ENCODE peak calls at places on chromosome 6, in four cellular contexts. B, D, M and J are unnamed samples.
A peak's percentile ranks its signal among the peaks of the same experiment; 100 is the strongest.

GRCh38 chr6:38025431-38025830 is 205.9 kb downstream of the ZFAND3 start:
- DNase-seq in B (no peak), D (no peak), M (no peak), J (no peak)

GRCh38 chr6:35059606-35060355 is 81.4 kb downstream of the TCP11 start:
- DNase-seq in B (no peak), D (no peak), M (no peak), J (no peak)

GRCh38 chr6:143167224-143167623 is 106.5 kb downstream of the AIG1 start:
- DNase-seq in B (no peak), D (no peak), M (no peak), J (no peak)

GRCh38 chr6:32849126-32849525 is 4.4 kb downstream of the TAP1 start:
- DNase-seq in B (no peak), D (no peak), M (no peak), J (no peak)

GRCh38 chr6:55250400-55250799 is 76.1 kb downstream of the HCRTR2 start:
- DNase-seq in B (no peak), D (no peak), M (no peak), J (no peak)

GRCh38 chr6:7528565-7528964 is 12.9 kb upstream of the DSP start:
- DNase-seq in B (no peak), D (no peak), M (no peak), J (no peak)

GRCh38 chr6:170096803-170097504 is 193.9 kb downstream of the DLL1 start:
- DNase-seq in B (peak; percentile 1), D (no peak), M (no peak), J (no peak)

GRCh38 chr6:15065603-15066002 is 180.3 kb upstream of the JARID2 start:
- DNase-seq in B (no peak), D (no peak), M (no peak), J (peak; percentile 49)

GRCh38 chr6:20126789-20127653 is 85.2 kb downstream of the MBOAT1 start:
- DNase-seq in B (peak; percentile 83), D (peak; percentile 86), M (peak; percentile 80), J (peak; percentile 30)

GRCh38 chr6:111087106-111087835 is at the start of gene SLC16A10:
- DNase-seq in B (peak; percentile 78), D (peak; percentile 66), M (peak; percentile 89), J (peak; percentile 60)

GRCh38 chr6:25302677-25303128 is 23.5 kb downstream of the CARMIL1 start:
- DNase-seq in B (no peak), D (peak; percentile 79), M (peak; percentile 14), J (no peak)

GRCh38 chr6:1055015-1055921 is 256.6 kb upstream of the FOXQ1 start:
- DNase-seq in B (no peak), D (no peak), M (no peak), J (no peak)

GRCh38 chr6:151440930-151441329 is 11.0 kb downstream of the RMND1 start:
- DNase-seq in B (no peak), D (no peak), M (no peak), J (no peak)

GRCh38 chr6:42315991-42316378 is 98.3 kb upstream of the MRPS10 start:
- DNase-seq in B (no peak), D (peak; percentile 55), M (no peak), J (peak; percentile 58)

GRCh38 chr6:1770435-1770843 is 160.7 kb downstream of the FOXC1 start:
- DNase-seq in B (no peak), D (no peak), M (no peak), J (no peak)

GRCh38 chr6:98976674-98977365 is 29.1 kb upstream of the FBXL4 start:
- DNase-seq in B (no peak), D (no peak), M (no peak), J (no peak)

GRCh38 chr6:37109714-37110454 is 60.1 kb upstream of the PIM1 start:
- DNase-seq in B (peak; percentile 37), D (peak; percentile 30), M (no peak), J (no peak)

GRCh38 chr6:134002821-134003220 is 49.6 kb downstream of the SLC2A12 start:
- DNase-seq in B (no peak), D (no peak), M (no peak), J (no peak)

GRCh38 chr6:1949533-1949932 is 295.9 kb downstream of the GMDS start:
- DNase-seq in B (no peak), D (no peak), M (no peak), J (no peak)

GRCh38 chr6:14731638-14732037 is 514.2 kb upstream of the JARID2 start:
- DNase-seq in B (no peak), D (no peak), M (no peak), J (no peak)

GRCh38 chr6:152532556-152533422 is 104.4 kb downstream of the SYNE1 start:
- DNase-seq in B (no peak), D (no peak), M (no peak), J (no peak)

GRCh38 chr6:119331676-119332286 is 17.8 kb downstream of the MAN1A1 start:
- DNase-seq in B (no peak), D (no peak), M (no peak), J (no peak)

GRCh38 chr6:29762051-29762450 is 38.8 kb downstream of the HLA-F start:
- DNase-seq in B (no peak), D (no peak), M (no peak), J (no peak)

GRCh38 chr6:133888931-133889556 is at the start of gene TCF21:
- DNase-seq in B (peak; percentile 60), D (no peak), M (peak; percentile 77), J (peak; percentile 92)

GRCh38 chr6:90068264-90068663 is 174.0 kb downstream of the GJA10 start:
- DNase-seq in B (no peak), D (no peak), M (no peak), J (peak; percentile 61)

GRCh38 chr6:20811112-20811746 is 277.0 kb downstream of the CDKAL1 start:
- DNase-seq in B (no peak), D (peak; percentile 45), M (peak; percentile 59), J (peak; percentile 49)

GRCh38 chr6:35415065-35415880 is 36.9 kb upstream of the FANCE start:
- DNase-seq in B (peak; percentile 90), D (peak; percentile 76), M (peak; percentile 80), J (peak; percentile 84)

GRCh38 chr6:46652232-46652602 is 401 bp downstream of the CYP39A1 start:
- DNase-seq in B (no peak), D (peak; percentile 9), M (no peak), J (no peak)

GRCh38 chr6:44733868-44734267 is 346.4 kb downstream of the CDC5L start:
- DNase-seq in B (peak; percentile 36), D (peak; percentile 7), M (no peak), J (peak; percentile 85)

GRCh38 chr6:138222901-138223546 is 4.7 kb upstream of the PBOV1 start:
- DNase-seq in B (no peak), D (no peak), M (no peak), J (no peak)

GRCh38 chr6:7910298-7910653 is 312 bp downstream of the TXNDC5 start:
- DNase-seq in B (no peak), D (no peak), M (no peak), J (no peak)

GRCh38 chr6:37489697-37490336 is 9.9 kb downstream of the CCDC167 start:
- DNase-seq in B (peak; percentile 56), D (no peak), M (no peak), J (no peak)

GRCh38 chr6:10633216-10633615 is 61.2 kb downstream of the C6orf52 start:
- DNase-seq in B (no peak), D (peak; percentile 70), M (no peak), J (peak; percentile 89)

GRCh38 chr6:74222768-74223321 is 526.8 kb downstream of the CD109 start:
- DNase-seq in B (no peak), D (no peak), M (peak; percentile 58), J (no peak)

GRCh38 chr6:81265106-81265505 is 487.4 kb downstream of the TENT5A start:
- DNase-seq in B (no peak), D (no peak), M (no peak), J (peak; percentile 68)

GRCh38 chr6:152503541-152503940 is 133.6 kb downstream of the SYNE1 start:
- DNase-seq in B (no peak), D (no peak), M (no peak), J (no peak)

GRCh38 chr6:142783499-142783898 is 161.5 kb downstream of the HIVEP2 start:
- DNase-seq in B (no peak), D (no peak), M (no peak), J (no peak)

GRCh38 chr6:16635291-16635809 is 125.9 kb downstream of the ATXN1 start:
- DNase-seq in B (no peak), D (no peak), M (no peak), J (no peak)
- H3K4me3 ChIP-seq in B (no peak overlapping the region), D (no peak overlapping the region), M (no peak overlapping the region), J (no peak overlapping the region)

DNA sequence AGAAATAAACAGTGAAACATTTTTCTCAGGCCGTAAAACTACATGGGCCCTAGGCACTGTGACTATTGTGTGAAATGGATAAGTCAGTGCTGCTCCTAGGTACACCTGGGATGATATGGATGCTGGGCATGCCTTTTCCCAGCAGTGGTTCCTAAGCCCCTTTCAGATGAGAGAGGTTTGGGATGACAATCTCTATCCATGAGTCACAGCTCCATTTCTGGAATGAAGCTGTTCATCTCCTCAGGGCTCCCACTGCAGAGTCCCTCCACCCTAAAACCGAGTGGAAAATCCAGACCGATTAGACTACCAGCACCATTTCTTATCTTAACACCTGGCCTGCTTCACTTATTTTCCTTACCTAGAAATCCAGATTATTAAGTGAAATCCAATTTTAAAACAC is 6.0 kb upstream of the SIM1 start:
- DNase-seq in B (no peak), D (no peak), M (no peak), J (no peak)
- H3K27me3 ChIP-seq in B (peaks cover 6% of the 10 kb centered on the region), D (peaks cover 43% of the 10 kb centered on the region), M (peaks cover 94% of the 10 kb centered on the region), J (no peaks in the 10 kb centered on the region)

GRCh38 chr6:30818426-30818841 is 65.9 kb upstream of the DDR1 start:
- DNase-seq in B (no peak), D (no peak), M (no peak), J (no peak)

GRCh38 chr6:30816791-30817739 is 67.3 kb upstream of the DDR1 start:
- DNase-seq in B (no peak), D (no peak), M (no peak), J (no peak)

GRCh38 chr6:30821862-30822784 is 62.2 kb upstream of the DDR1 start:
- DNase-seq in B (no peak), D (peak; percentile 48), M (peak; percentile 46), J (no peak)

GRCh38 chr6:30819287-30819917 is 64.9 kb upstream of the DDR1 start:
- DNase-seq in B (no peak), D (no peak), M (no peak), J (no peak)

GRCh38 chr6:30820196-30820595 is 64.1 kb upstream of the DDR1 start:
- DNase-seq in B (no peak), D (peak; percentile 82), M (no peak), J (peak; percentile 82)
- H3K4me3 ChIP-seq in B (no peak overlapping the region), D (no peak overlapping the region), M (no peak overlapping the region), J (no peak overlapping the region)

GRCh38 chr6:26552205-26552604 is 14.0 kb downstream of the HMGN4 start:
- DNase-seq in B (no peak), D (no peak), M (no peak), J (no peak)
- H3K27me3 ChIP-seq in B (no peaks in the 10 kb centered on the region), D (no peaks in the 10 kb centered on the region), M (no peaks in the 10 kb centered on the region), J (no peaks in the 10 kb centered on the region)

DNA sequence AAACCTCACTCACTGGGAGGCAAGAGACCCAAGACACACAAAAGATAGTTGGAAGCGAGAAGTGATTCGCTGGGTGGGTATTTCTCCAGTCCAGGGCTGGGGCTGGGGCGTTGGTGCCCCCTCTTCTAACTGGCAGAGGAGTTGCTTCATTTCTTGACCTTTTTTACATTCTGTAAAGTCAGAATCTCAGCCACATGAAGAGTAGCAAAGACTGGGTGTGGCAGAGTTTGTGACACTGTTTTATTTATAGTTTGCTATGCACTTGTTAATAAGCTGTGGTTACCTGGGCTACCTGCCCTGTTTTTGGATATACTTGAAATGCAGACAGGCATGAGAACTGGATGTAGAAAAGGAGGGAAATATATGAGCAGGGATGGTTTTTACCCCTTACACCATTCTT is 42.3 kb downstream of the IL20RA start:
- DNase-seq in B (no peak), D (no peak), M (no peak), J (no peak)
- H3K4me3 ChIP-seq in B (no peak overlapping the region), D (no peak overlapping the region), M (no peak overlapping the region), J (no peak overlapping the region)

GRCh38 chr6:165985281-165985925 is 182.2 kb downstream of the TBXT start:
- DNase-seq in B (no peak), D (no peak), M (no peak), J (no peak)
- H3K27me3 ChIP-seq in B (no peaks in the 10 kb centered on the region), D (no peaks in the 10 kb centered on the region), M (peaks cover 98% of the 10 kb centered on the region), J (peaks cover 7% of the 10 kb centered on the region)